ENCODE peak calls at places on chromosomes 11 and 22, in six cellular contexts. O is left ventricle myocardium inferior, P is keratinocyte, I is psoas muscle, T is neural progenitor cell, B is fibroblast of lung. V is an unnamed sample.
A peak's percentile ranks its signal among the peaks of the same experiment; 100 is the strongest.

GRCh38 chr11:117900720-117901440 is 24.4 kb upstream of the FXYD6 start:
- DNase-seq in O (no peak), P (no peak), I (no peak), T (no peak), B (no peak), V (no peak)

GRCh38 chr22:40250608-40251007 is 72.9 kb downstream of the TNRC6B start:
- DNase-seq in O (no peak), P (no peak), I (no peak), T (no peak), B (no peak), V (no peak)

GRCh38 chr11:126035718-126036117 is 26.9 kb downstream of the CDON start:
- DNase-seq in O (no peak), P (no peak), I (no peak), T (no peak), B (no peak), V (no peak)

GRCh38 chr11:88103337-88104206 is 71.7 kb downstream of the RAB38 start:
- DNase-seq in O (no peak), P (peak; percentile 9), I (no peak), T (peak; percentile 90), B (peak; percentile 67), V (no peak)

GRCh38 chr11:117281159-117281558 is 10.0 kb upstream of the BACE1-AS start:
- DNase-seq in O (no peak), P (peak; percentile 56), I (no peak), T (no peak), B (peak; percentile 99), V (no peak)

GRCh38 chr11:58058276-58059010 is 27.7 kb downstream of the OR6Q1 start:
- DNase-seq in O (no peak), P (no peak), I (no peak), T (no peak), B (no peak), V (no peak)

GRCh38 chr11:17774232-17775034 is 39.9 kb downstream of the KCNC1 start:
- DNase-seq in O (no peak), P (no peak), I (no peak), T (peak; percentile 89), B (no peak), V (no peak)

GRCh38 chr22:19879996-19880785 is 25.5 kb upstream of the GNB1L start:
- DNase-seq in O (no peak), P (no peak), I (peak; percentile 10), T (no peak), B (no peak), V (no peak)

GRCh38 chr11:66115638-66116410 is 45.8 kb downstream of the PACS1 start:
- DNase-seq in O (no peak), P (no peak), I (no peak), T (peak; percentile 31), B (peak; percentile 72), V (no peak)

GRCh38 chr11:64225608-64226506 is at the start of the genes NUDT22 and TRPT1:
- DNase-seq in O (peak; percentile 93), P (no peak), I (peak; percentile 92), T (peak; percentile 94), B (peak; percentile 72), V (no peak)

DNA sequence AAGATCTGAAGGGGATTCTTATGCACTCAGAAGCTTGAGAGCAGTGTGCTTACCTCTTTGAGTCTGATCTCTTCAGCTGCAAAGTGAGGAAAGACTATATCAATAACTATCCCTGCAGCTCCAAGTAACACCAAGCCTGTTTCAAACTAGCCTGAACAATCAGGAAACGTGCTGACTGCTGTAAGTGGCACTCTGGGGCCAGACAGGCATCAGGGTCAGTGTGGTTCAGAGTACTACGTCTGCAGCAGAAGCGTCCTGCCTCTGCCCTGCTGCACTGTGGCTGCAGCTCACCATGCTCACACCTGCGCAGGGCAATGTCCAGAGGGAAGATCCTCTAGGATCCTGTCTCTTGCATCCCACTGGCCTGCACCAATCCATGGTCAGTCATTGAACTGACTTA is 25.5 kb upstream of the LINC01488 start:
- DNase-seq in O (no peak), P (no peak), I (no peak), T (no peak), B (no peak), V (no peak)
- H3K36me3 ChIP-seq in O (no peaks in the 10 kb centered on the region), P (no peaks in the 10 kb centered on the region), I (no peaks in the 10 kb centered on the region), T (no peaks in the 10 kb centered on the region), B (no peaks in the 10 kb centered on the region), V (no peaks in the 10 kb centered on the region)

GRCh38 chr22:47041201-47042115 is 279.0 kb downstream of the TBC1D22A start:
- DNase-seq in O (no peak), P (no peak), I (no peak), T (no peak), B (no peak), V (no peak)

GRCh38 chr22:47042861-47043496 is 280.5 kb downstream of the TBC1D22A start:
- DNase-seq in O (no peak), P (no peak), I (no peak), T (no peak), B (no peak), V (no peak)

GRCh38 chr22:47040486-47041145 is 278.2 kb downstream of the TBC1D22A start:
- DNase-seq in O (no peak), P (no peak), I (no peak), T (no peak), B (no peak), V (no peak)

GRCh38 chr22:47043835-47044721 is 281.6 kb downstream of the TBC1D22A start:
- DNase-seq in O (no peak), P (no peak), I (no peak), T (peak; percentile 42), B (peak; percentile 71), V (no peak)

DNA sequence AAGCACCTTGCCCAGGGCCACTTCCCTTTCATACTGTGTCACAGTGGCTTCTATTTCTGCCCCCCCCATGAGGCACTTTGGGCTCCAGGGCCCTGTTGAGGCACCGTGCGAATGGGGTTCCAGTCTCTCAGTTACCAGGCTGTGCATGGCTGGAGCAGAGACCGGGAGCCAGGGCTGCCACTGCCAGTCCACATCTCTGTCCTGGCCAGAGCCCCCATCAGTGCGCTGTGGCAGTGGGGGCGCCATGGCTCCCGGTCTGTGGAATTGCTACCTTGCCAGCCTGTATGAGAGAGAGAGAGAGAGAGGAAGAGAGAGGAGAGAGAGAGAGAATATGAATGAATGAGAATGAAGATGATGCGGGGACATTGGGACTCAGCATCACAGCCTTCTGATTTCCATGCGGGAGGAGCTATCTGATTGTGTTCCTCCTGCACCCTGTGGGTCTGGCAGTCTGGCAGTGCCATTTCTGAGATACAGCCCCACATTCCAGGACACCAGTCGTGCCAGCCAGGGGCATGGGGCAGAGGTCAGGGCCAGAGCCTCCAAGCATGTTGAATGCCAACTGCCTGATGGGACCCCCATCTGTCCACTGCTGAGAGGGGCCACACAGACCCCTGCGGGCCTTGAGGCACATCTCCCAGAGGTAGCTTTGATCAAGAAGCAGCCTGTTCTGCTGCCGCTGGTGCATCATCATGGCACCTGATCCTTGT is 279.8 kb downstream of the TBC1D22A start:
- DNase-seq in O (no peak), P (no peak), I (no peak), T (no peak), B (no peak), V (no peak)
- H3K27ac ChIP-seq in O (no peak overlapping the region), P (no peak overlapping the region), I (no peak overlapping the region), T (no peak overlapping the region), B (no peak overlapping the region), V (no peak overlapping the region)

GRCh38 chr11:74094393-74094792 is 76.4 kb downstream of the C2CD3 start:
- DNase-seq in O (no peak), P (no peak), I (no peak), T (no peak), B (no peak), V (no peak)
- H3K36me3 ChIP-seq in O (peaks cover 93% of the 10 kb centered on the region), P (peaks cover 11% of the 10 kb centered on the region), I (peaks cover 9% of the 10 kb centered on the region), T (no peaks in the 10 kb centered on the region), B (peaks cover 2% of the 10 kb centered on the region), V (peaks cover 25% of the 10 kb centered on the region)

DNA sequence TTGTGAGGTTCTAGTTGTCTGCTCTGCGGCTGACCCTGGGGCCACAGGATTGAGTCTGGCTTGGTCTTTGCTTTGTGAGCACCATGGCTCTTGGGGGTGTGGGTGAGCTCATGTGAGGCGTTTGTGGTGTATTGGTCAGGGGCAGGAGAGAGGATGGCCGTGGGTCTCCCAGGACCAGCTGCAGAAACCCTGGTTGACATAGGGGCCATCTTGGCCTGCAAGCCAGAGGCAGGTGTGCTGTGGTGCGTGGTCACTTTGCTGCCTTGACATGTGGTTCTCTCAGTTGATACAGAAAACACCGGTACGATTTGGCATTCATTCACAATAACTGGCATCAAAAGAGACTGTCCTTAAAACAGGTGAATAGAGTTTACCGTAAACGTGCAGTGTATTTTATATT is 11.3 kb downstream of the PHRF1 start:
- DNase-seq in O (no peak), P (no peak), I (no peak), T (no peak), B (no peak), V (no peak)
- H3K27ac ChIP-seq in O (no peak overlapping the region), P (no peak overlapping the region), I (no peak overlapping the region), T (no peak overlapping the region), B (no peak overlapping the region), V (no peak overlapping the region)

DNA sequence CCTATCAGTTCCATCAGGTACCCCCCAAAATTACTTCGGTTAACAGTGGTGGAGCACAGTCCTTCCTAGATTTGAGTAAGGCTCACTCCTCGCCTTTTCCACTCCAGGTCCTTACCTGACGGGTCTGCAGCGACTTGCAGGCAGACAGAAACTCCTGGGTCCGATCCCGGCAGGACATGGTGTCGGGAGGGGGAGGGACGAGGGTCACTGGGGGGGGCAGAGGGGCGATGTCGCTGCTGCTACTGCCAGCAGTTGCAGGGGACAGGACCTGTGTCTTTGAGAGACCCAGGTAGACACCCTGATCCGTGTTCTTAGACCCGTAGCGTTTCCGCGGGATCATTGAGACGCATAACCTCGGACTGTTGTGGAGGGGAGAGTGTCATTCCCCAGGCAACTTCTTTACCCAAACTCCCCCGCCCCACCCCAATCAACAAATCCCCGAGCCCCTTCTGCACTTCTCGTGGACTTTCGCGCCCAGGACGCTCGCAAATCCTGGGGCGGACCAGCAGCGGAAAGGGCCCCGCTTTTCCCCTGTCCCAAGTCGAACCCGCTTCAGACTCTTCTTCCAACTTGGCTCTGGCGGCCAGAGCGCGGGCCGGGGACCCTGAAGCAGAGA is 839 bp downstream of the STX5 start:
- DNase-seq in O (no peak), P (no peak), I (no peak), T (peak; percentile 81), B (no peak), V (no peak)
- H3K36me3 ChIP-seq in O (peaks cover 66% of the 10 kb centered on the region), P (peaks cover 30% of the 10 kb centered on the region), I (peaks cover 6% of the 10 kb centered on the region), T (no peaks in the 10 kb centered on the region), B (peaks cover 18% of the 10 kb centered on the region), V (peaks cover 30% of the 10 kb centered on the region)

DNA sequence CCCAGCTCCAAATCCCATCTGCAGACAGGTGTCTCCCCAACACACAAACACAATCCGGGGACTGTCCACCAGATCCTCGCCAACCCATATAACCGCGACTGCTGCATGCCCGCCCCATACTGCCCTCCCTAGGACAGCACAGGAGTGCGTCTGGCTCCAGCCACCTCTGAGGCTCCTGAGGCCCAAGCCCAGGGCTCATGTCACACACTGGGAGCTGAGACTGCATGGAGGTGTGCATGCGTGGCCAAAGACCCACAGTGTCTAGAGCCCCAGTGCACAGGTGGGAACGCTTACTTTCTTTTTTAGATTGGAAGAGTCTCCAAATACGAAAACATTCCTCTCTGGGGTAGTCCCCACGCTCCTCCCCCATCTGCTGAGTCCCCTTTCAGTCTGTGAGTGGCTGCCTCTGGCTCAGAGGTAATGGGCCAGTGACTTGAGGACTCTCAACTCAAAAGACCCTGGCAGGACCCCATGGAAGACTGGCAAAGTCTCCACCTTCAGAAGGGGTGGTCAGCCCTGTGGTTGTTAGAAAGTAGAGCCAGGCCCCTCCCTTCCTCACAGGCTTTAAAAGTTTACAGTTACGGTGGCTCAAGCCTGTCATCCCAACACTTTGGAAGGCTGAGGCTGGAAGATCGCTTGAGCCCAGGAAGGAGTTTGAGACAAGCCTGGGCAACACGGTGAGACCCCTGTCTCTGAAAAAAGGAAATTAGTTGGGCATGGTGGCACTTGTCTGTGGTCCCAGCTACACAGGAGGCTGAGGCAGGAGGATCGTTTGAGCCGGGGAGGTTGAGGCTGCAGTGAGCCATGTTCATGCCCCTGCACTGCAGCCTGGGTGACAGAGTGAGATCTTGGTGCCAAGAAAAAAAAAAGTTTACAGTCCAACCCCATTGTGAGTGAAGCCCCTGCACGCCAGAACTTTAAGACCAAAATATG is 2.3 kb downstream of the CBX7 start:
- DNase-seq in O (no peak), P (no peak), I (no peak), T (peak; percentile 40), B (no peak), V (no peak)
- H3K27ac ChIP-seq in O (peak overlapping the region; percentile 97), P (no peak overlapping the region), I (peak overlapping the region; percentile 94), T (no peak overlapping the region), B (no peak overlapping the region), V (peak overlapping the region; percentile 97)